ENCODE peak calls at places on chromosome 22, in five cellular contexts. T is A549; O is mesendoderm; K is spleen; R is CD4-positive, CD25-positive, alpha-beta regulatory T cell. M is an unnamed sample.

GRCh38 chr22:31036671-31037550 is 44.2 kb upstream of the SMTN start:
- DNase-seq in T (no peak), O (no peak), K (no peak), R (peak; percentile 15), M (no peak)

GRCh38 chr22:32745251-32745995 is 56.1 kb upstream of the TIMP3 start:
- DNase-seq in T (no peak), O (peak; percentile 99), K (no peak), R (no peak), M (peak; percentile 4)

GRCh38 chr22:39920134-39920743 is 19.4 kb downstream of the GRAP2 start:
- DNase-seq in T (no peak), O (no peak), K (no peak), R (peak; percentile 76), M (no peak)

GRCh38 chr22:33726294-33726711 is 194.0 kb downstream of the LARGE1 start:
- DNase-seq in T (no peak), O (no peak), K (no peak), R (no peak), M (no peak)

GRCh38 chr22:37499789-37500188 is 13.6 kb upstream of the MFNG start:
- DNase-seq in T (no peak), O (no peak), K (no peak), R (no peak), M (no peak)

GRCh38 chr22:46148885-46149492 is 1.3 kb upstream of the PPARA start:
- DNase-seq in T (no peak), O (no peak), K (no peak), R (peak; percentile 41), M (no peak)

GRCh38 chr22:24230911-24231656 is 13.8 kb downstream of the GGT5 start:
- DNase-seq in T (no peak), O (peak; percentile 70), K (peak; percentile 89), R (peak; percentile 51), M (no peak)

GRCh38 chr22:23575601-23576000 is 4.5 kb downstream of the IGLL1 start:
- DNase-seq in T (no peak), O (no peak), K (peak; percentile 34), R (no peak), M (no peak)

GRCh38 chr22:47446331-47446730 is 683.9 kb downstream of the TBC1D22A start:
- DNase-seq in T (no peak), O (no peak), K (no peak), R (no peak), M (no peak)

DNA sequence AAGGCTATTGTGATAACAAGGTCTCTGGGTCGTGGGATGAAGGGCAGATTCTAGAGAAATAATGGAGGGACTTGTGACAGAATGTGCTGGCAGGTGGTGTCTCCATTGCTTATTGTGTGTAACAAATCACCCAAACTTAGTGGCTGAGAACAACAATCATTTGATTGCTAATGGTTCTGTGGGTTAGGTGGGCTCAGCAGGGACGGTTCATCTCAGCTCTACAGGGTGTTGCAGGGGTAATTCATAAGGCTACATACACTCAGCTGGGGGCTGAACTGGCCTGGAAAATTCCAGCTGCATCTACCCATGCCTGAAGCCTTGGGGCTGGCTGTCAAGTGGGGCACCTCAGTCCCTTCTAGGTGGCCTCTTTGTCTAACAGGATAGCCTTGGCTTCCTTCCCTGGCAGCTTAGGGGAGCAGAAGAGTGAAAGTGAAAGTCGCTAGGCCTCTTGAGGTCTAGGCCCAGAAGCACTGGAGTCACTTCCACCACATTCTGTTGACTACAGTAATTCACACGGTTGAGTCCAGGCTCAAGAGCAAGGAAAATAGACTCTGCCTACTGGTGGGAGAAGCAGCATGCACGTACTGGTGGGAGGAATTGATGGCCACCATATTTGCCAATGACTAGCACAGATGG is 308.9 kb downstream of the MN1 start:
- DNase-seq in T (no peak), O (no peak), K (no peak), R (peak; percentile 13), M (no peak)
- H3K27ac ChIP-seq in T (no peak overlapping the region), O (no peak overlapping the region), K (no peak overlapping the region), R (no peak overlapping the region), M (no peak overlapping the region)

DNA sequence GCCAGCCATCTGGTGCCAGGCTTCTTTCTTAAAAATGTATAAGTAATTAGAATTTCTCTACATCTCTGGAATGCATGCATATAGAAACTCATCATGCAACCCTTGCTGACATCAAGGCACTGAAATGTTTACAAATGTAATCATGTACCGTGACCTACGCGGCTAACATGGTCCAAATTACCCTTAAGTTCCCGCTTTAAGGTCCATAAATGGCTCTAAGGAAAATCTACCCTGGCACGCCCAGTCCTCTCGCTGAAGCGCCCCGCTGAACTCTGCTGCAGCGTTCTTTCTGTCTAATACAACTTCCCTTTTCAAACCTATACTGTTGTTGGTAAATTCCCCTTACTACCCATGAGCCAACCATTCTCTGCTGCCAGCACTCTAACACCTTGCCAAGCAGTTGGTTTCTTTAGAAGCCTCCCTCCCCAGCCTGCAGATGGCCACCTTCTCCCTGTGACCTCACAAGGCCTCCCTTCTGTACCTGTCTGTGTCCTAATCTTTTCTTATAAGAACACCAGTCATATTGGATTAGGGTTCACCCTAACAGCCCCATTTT is 13.5 kb upstream of the HMOX1 start:
- DNase-seq in T (no peak), O (no peak), K (no peak), R (no peak), M (no peak)
- H3K4me1 ChIP-seq in T (peaks cover 74% of the 10 kb centered on the region), O (peaks cover 2% of the 10 kb centered on the region), K (peaks cover 71% of the 10 kb centered on the region), R (peaks cover 4% of the 10 kb centered on the region), M (peaks cover 5% of the 10 kb centered on the region)

DNA sequence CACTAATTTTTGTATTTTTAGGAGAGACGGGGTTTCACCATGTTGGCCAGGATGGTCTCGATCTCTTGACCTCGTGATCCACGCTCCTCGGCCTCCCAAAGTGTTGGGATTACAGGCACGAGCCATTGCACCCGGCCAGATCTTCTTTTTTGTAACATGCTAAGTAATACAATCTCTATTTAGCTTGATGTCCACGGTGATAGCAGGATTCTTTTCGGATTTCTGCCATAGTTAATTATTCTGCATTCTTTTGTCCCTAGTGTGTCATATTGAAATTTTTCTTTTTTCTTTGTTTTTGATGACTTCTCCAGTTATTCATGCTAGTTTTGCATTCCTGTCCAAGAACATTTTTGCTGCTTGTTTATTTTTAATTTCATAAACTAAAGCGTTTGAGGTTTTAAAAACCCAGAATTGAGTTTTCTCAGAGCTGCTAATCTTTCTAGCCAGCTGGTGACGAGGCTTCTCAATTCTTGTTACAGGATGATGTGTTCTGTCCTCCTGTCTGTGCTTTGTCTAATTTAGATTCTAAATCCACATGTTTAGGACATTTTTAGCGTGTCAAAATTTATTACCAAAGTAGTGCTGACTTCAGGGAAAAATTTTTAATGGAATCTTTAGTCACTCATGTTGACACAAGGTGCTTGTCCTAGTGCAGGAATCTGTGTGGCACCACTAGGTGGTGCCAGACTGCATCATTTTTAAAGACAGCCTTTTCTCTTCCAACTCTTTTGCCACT is 21.8 kb downstream of the NF2 start:
- DNase-seq in T (peak; percentile 38), O (peak; percentile 59), K (no peak), R (peak; percentile 64), M (no peak)
- H3K27ac ChIP-seq in T (peak overlapping the region; percentile 37), O (no peak overlapping the region), K (no peak overlapping the region), R (no peak overlapping the region), M (no peak overlapping the region)

GRCh38 chr22:25358421-25359170 is 139.2 kb downstream of the CRYBB2 start:
- DNase-seq in T (no peak), O (no peak), K (peak; percentile 54), R (no peak), M (no peak)
- H3K4me1 ChIP-seq in T (no peaks in the 10 kb centered on the region), O (no peaks in the 10 kb centered on the region), K (peaks cover 18% of the 10 kb centered on the region), R (peaks cover 3% of the 10 kb centered on the region), M (no peaks in the 10 kb centered on the region)

GRCh38 chr22:19847345-19847632 is 7.4 kb downstream of the GNB1L start:
- DNase-seq in T (no peak), O (no peak), K (no peak), R (no peak), M (no peak)
- H3K27ac ChIP-seq in T (no peak overlapping the region), O (no peak overlapping the region), K (no peak overlapping the region), R (no peak overlapping the region), M (no peak overlapping the region)

DNA sequence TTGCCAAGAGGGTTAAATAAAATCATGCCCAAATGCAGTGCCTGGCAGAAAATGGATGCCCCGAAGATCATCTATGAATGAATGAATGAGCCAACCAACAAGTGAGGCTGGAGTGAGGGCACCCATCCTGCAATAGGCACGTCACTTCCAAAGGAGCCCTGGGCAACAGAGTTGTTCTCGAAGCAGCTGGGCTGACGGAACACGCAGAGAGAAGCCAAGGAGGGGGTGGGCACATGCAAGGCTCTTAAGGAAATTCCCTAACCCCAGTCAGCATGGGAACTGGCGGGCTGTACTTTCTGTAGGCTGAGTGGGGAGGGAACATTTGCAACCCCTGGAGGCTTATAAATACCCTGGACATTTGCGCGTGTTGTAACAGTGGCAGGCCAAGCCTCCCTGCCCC is 11.6 kb upstream of the CHADL start:
- DNase-seq in T (no peak), O (no peak), K (no peak), R (no peak), M (no peak)
- H3K4me1 ChIP-seq in T (peaks cover 15% of the 10 kb centered on the region), O (peaks cover 2% of the 10 kb centered on the region), K (no peaks in the 10 kb centered on the region), R (no peaks in the 10 kb centered on the region), M (peaks cover 2% of the 10 kb centered on the region)

GRCh38 chr22:38753894-38754246 is 1.9 kb downstream of the SUN2 start:
- DNase-seq in T (no peak), O (no peak), K (no peak), R (peak; percentile 46), M (no peak)

GRCh38 chr22:38751066-38751421 is 4.8 kb downstream of the SUN2 start:
- DNase-seq in T (no peak), O (no peak), K (peak; percentile 81), R (no peak), M (no peak)

GRCh38 chr22:38750104-38750503 is 5.7 kb downstream of the SUN2 start:
- DNase-seq in T (no peak), O (no peak), K (no peak), R (no peak), M (no peak)

GRCh38 chr22:38750638-38751037 is 5.2 kb downstream of the SUN2 start:
- DNase-seq in T (no peak), O (no peak), K (no peak), R (no peak), M (no peak)

GRCh38 chr22:38751422-38752346 is 4.1 kb downstream of the SUN2 start:
- DNase-seq in T (no peak), O (no peak), K (peak; percentile 95), R (peak; percentile 93), M (no peak)
- H3K27ac ChIP-seq in T (no peak overlapping the region), O (no peak overlapping the region), K (peak overlapping the region; percentile 99), R (peak overlapping the region; percentile 82), M (no peak overlapping the region)

GRCh38 chr22:50471962-50472361 is 2.9 kb downstream of the SBF1 start:
- DNase-seq in T (no peak), O (no peak), K (no peak), R (no peak), M (no peak)
- H3K4me1 ChIP-seq in T (peaks cover 16% of the 10 kb centered on the region), O (peaks cover 15% of the 10 kb centered on the region), K (peaks cover 74% of the 10 kb centered on the region), R (peaks cover 69% of the 10 kb centered on the region), M (peaks cover 9% of the 10 kb centered on the region)

DNA sequence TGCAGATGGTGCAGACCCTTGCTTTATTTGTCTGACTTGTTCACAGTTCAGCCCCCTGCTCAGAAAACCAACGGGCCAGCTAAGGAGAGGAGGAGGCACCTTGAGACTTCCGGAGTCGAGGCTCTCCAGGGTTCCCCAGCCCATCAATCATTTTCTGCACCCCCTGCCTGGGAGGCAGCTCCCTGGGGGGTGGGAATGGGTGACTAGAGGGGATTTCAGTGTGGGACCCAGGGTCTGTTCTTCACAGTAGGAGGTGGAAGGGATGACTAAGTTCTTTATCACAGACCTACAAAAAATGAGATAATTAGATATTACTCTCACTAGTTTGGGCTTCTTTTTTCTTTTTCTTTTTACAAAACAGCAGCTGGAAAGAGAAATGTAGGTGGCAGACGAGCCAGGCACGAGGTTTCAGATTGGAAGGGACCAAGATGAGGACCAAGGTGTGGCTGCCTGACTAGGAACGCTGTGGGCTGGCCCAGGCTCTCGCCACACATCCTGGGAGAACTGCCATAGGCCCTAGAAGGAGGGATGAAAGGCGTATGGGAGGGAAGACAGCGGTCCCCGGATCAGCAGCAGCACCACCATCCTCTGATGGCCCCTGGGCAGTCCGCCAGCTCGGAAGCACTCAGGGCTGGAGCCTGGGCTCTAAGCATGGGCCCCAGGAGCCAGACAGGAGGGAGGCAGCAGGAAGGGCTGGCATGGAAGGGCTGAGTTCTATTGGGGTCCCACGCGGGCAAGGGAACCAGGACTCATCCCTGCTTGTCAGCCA is 14.2 kb downstream of the TXN2 start:
- DNase-seq in T (no peak), O (no peak), K (no peak), R (no peak), M (no peak)
- H3K27ac ChIP-seq in T (peak overlapping the region; percentile 77), O (no peak overlapping the region), K (peak overlapping the region; percentile 95), R (no peak overlapping the region), M (no peak overlapping the region)